ENCODE peak calls at places on chromosome 20, in eight cellular contexts. One of them, this sample, is unnamed.

GRCh38 chr20:49345538-49345937 is 67.7 kb upstream of the ZNFX1 start:
- DNase-seq in psoas muscle: peak
- DNase-seq in nephron progenitor cell: no peak
- DNase-seq in neural progenitor cell: no peak
- DNase-seq in body of pancreas: no peak
- DNase-seq in H9: no peak
- DNase-seq in cardiac fibroblast: peak
- DNase-seq in Peyer's patch: no peak
- DNase-seq in this sample: no peak

GRCh38 chr20:48769111-48769879 is 58.5 kb downstream of the PREX1 start:
- DNase-seq in cardiac fibroblast: peak
- DNase-seq in neural progenitor cell: no peak
- DNase-seq in nephron progenitor cell: no peak
- DNase-seq in psoas muscle: no peak
- DNase-seq in H9: no peak
- DNase-seq in body of pancreas: no peak
- DNase-seq in Peyer's patch: no peak
- DNase-seq in this sample: no peak

GRCh38 chr20:31790401-31790800 is 28.8 kb upstream of the MYLK2 start:
- DNase-seq in Peyer's patch: no peak
- DNase-seq in H9: no peak
- DNase-seq in body of pancreas: no peak
- DNase-seq in nephron progenitor cell: no peak
- DNase-seq in psoas muscle: no peak
- DNase-seq in cardiac fibroblast: no peak
- DNase-seq in neural progenitor cell: no peak
- DNase-seq in this sample: no peak

GRCh38 chr20:5863040-5863811 is 87.1 kb downstream of the TRMT6 start:
- DNase-seq in nephron progenitor cell: no peak
- DNase-seq in H9: no peak
- DNase-seq in psoas muscle: peak
- DNase-seq in cardiac fibroblast: peak
- DNase-seq in body of pancreas: peak
- DNase-seq in neural progenitor cell: no peak
- DNase-seq in Peyer's patch: no peak
- DNase-seq in this sample: peak

GRCh38 chr20:430091-430999 is 22.2 kb downstream of the RBCK1 start:
- DNase-seq in Peyer's patch: no peak
- DNase-seq in nephron progenitor cell: no peak
- DNase-seq in H9: no peak
- DNase-seq in psoas muscle: no peak
- DNase-seq in neural progenitor cell: no peak
- DNase-seq in cardiac fibroblast: no peak
- DNase-seq in body of pancreas: no peak
- DNase-seq in this sample: no peak

GRCh38 chr20:48750941-48751620 is 76.7 kb downstream of the PREX1 start:
- DNase-seq in Peyer's patch: peak
- DNase-seq in cardiac fibroblast: peak
- DNase-seq in psoas muscle: peak
- DNase-seq in nephron progenitor cell: peak
- DNase-seq in neural progenitor cell: peak
- DNase-seq in body of pancreas: peak
- DNase-seq in H9: peak
- DNase-seq in this sample: peak

GRCh38 chr20:20203784-20204183 is 151.5 kb downstream of the CFAP61 start:
- DNase-seq in cardiac fibroblast: no peak
- DNase-seq in nephron progenitor cell: no peak
- DNase-seq in psoas muscle: no peak
- DNase-seq in Peyer's patch: no peak
- DNase-seq in H9: no peak
- DNase-seq in neural progenitor cell: no peak
- DNase-seq in body of pancreas: no peak
- DNase-seq in this sample: no peak

GRCh38 chr20:43840382-43841070 is 74.1 kb upstream of the TOX2 start:
- DNase-seq in body of pancreas: no peak
- DNase-seq in H9: peak
- DNase-seq in Peyer's patch: peak
- DNase-seq in psoas muscle: no peak
- DNase-seq in neural progenitor cell: peak
- DNase-seq in nephron progenitor cell: no peak
- DNase-seq in cardiac fibroblast: peak
- DNase-seq in this sample: no peak

GRCh38 chr20:49890651-49891361 is 24.5 kb downstream of the SPATA2 start:
- DNase-seq in neural progenitor cell: peak
- DNase-seq in nephron progenitor cell: no peak
- DNase-seq in cardiac fibroblast: no peak
- DNase-seq in psoas muscle: no peak
- DNase-seq in H9: peak
- DNase-seq in body of pancreas: no peak
- DNase-seq in Peyer's patch: no peak
- DNase-seq in this sample: no peak

GRCh38 chr20:33261465-33261864 is 21.5 kb upstream of the BPIFB1 start:
- DNase-seq in Peyer's patch: no peak
- DNase-seq in H9: no peak
- DNase-seq in nephron progenitor cell: no peak
- DNase-seq in cardiac fibroblast: no peak
- DNase-seq in neural progenitor cell: no peak
- DNase-seq in body of pancreas: no peak
- DNase-seq in psoas muscle: no peak
- DNase-seq in this sample: no peak

GRCh38 chr20:29689411-29690225 is 1567.8 kb upstream of the DEFB115 start:
- DNase-seq in body of pancreas: no peak
- DNase-seq in neural progenitor cell: no peak
- DNase-seq in cardiac fibroblast: no peak
- DNase-seq in H9: no peak
- DNase-seq in nephron progenitor cell: no peak
- DNase-seq in Peyer's patch: no peak
- DNase-seq in psoas muscle: peak
- DNase-seq in this sample: peak

GRCh38 chr20:44615876-44616603 is 33.7 kb downstream of the PKIG start:
- DNase-seq in neural progenitor cell: no peak
- DNase-seq in nephron progenitor cell: no peak
- DNase-seq in Peyer's patch: no peak
- DNase-seq in H9: no peak
- DNase-seq in cardiac fibroblast: no peak
- DNase-seq in psoas muscle: peak
- DNase-seq in body of pancreas: no peak
- DNase-seq in this sample: no peak

GRCh38 chr20:48159156-48159971 is 374.1 kb upstream of the SULF2 start:
- DNase-seq in psoas muscle: no peak
- DNase-seq in nephron progenitor cell: no peak
- DNase-seq in neural progenitor cell: no peak
- DNase-seq in cardiac fibroblast: no peak
- DNase-seq in Peyer's patch: no peak
- DNase-seq in H9: no peak
- DNase-seq in body of pancreas: peak
- DNase-seq in this sample: no peak

GRCh38 chr20:60584221-60584620 is 626.0 kb downstream of the CDH26 start:
- DNase-seq in nephron progenitor cell: no peak
- DNase-seq in cardiac fibroblast: no peak
- DNase-seq in body of pancreas: no peak
- DNase-seq in neural progenitor cell: no peak
- DNase-seq in H9: no peak
- DNase-seq in psoas muscle: no peak
- DNase-seq in Peyer's patch: no peak
- DNase-seq in this sample: no peak

GRCh38 chr20:44407402-44408184 is 52.1 kb downstream of the HNF4A start:
- DNase-seq in body of pancreas: no peak
- DNase-seq in cardiac fibroblast: peak
- DNase-seq in psoas muscle: no peak
- DNase-seq in nephron progenitor cell: no peak
- DNase-seq in Peyer's patch: no peak
- DNase-seq in H9: no peak
- DNase-seq in neural progenitor cell: no peak
- DNase-seq in this sample: no peak

GRCh38 chr20:37081717-37082289 is 14.0 kb downstream of the RBL1 start:
- DNase-seq in neural progenitor cell: peak
- DNase-seq in nephron progenitor cell: no peak
- DNase-seq in H9: no peak
- DNase-seq in psoas muscle: no peak
- DNase-seq in body of pancreas: no peak
- DNase-seq in cardiac fibroblast: peak
- DNase-seq in Peyer's patch: peak
- DNase-seq in this sample: no peak
- TF ChIP-seq CTCF in neural progenitor cell: peak
- TF ChIP-seq CTCF in nephron progenitor cell: peak
- TF ChIP-seq CTCF in H9: peak
- TF ChIP-seq CTCF in psoas muscle: no peak
- TF ChIP-seq CTCF in body of pancreas: no peak
- TF ChIP-seq CTCF in cardiac fibroblast: peak
- TF ChIP-seq CTCF in Peyer's patch: peak
- TF ChIP-seq CTCF in this sample: peak

DNA sequence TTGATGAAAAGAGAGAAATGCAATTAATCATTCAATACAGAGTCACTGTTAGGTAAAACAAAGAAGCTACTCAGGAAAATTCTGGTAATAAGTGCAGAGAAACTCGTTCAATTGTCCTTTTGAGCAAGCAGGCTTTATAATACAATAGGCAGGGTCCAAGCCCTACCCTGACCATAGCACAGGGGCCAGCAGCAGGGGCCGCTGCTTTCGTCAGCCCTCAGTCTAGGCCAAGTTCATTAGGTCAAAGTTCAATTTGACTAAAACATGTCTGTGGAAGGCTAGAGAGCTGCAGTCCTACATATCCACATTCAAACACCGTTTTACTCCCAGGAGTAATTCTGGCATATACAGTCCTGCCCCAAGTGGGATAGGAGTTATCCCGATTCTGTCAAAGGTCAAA is 94.6 kb downstream of the BCAS1 start:
- DNase-seq in psoas muscle: no peak
- DNase-seq in cardiac fibroblast: no peak
- DNase-seq in body of pancreas: no peak
- DNase-seq in neural progenitor cell: no peak
- DNase-seq in nephron progenitor cell: no peak
- DNase-seq in H9: no peak
- DNase-seq in Peyer's patch: no peak
- DNase-seq in this sample: no peak
- TF ChIP-seq CTCF in psoas muscle: no peak
- TF ChIP-seq CTCF in cardiac fibroblast: no peak
- TF ChIP-seq CTCF in body of pancreas: no peak
- TF ChIP-seq CTCF in neural progenitor cell: no peak
- TF ChIP-seq CTCF in nephron progenitor cell: no peak
- TF ChIP-seq CTCF in H9: no peak
- TF ChIP-seq CTCF in Peyer's patch: no peak
- TF ChIP-seq CTCF in this sample: no peak

GRCh38 chr20:62210496-62210855 is 9.6 kb downstream of the HRH3 start:
- DNase-seq in H9: no peak
- DNase-seq in nephron progenitor cell: no peak
- DNase-seq in neural progenitor cell: no peak
- DNase-seq in psoas muscle: no peak
- DNase-seq in cardiac fibroblast: no peak
- DNase-seq in body of pancreas: no peak
- DNase-seq in Peyer's patch: no peak
- DNase-seq in this sample: peak

GRCh38 chr20:62211216-62211615 is 8.9 kb downstream of the HRH3 start:
- DNase-seq in Peyer's patch: no peak
- DNase-seq in H9: no peak
- DNase-seq in nephron progenitor cell: no peak
- DNase-seq in psoas muscle: no peak
- DNase-seq in body of pancreas: no peak
- DNase-seq in neural progenitor cell: no peak
- DNase-seq in cardiac fibroblast: no peak
- DNase-seq in this sample: no peak

GRCh38 chr20:62208061-62208804 is 11.8 kb downstream of the HRH3 start:
- DNase-seq in body of pancreas: no peak
- DNase-seq in cardiac fibroblast: no peak
- DNase-seq in nephron progenitor cell: no peak
- DNase-seq in Peyer's patch: no peak
- DNase-seq in psoas muscle: no peak
- DNase-seq in neural progenitor cell: no peak
- DNase-seq in H9: no peak
- DNase-seq in this sample: peak

GRCh38 chr20:62209850-62210495 is 10.1 kb downstream of the HRH3 start:
- DNase-seq in Peyer's patch: no peak
- DNase-seq in body of pancreas: no peak
- DNase-seq in psoas muscle: no peak
- DNase-seq in nephron progenitor cell: no peak
- DNase-seq in cardiac fibroblast: no peak
- DNase-seq in H9: no peak
- DNase-seq in neural progenitor cell: no peak
- DNase-seq in this sample: no peak

GRCh38 chr20:62208805-62209755 is 11.0 kb downstream of the HRH3 start:
- DNase-seq in body of pancreas: peak
- DNase-seq in psoas muscle: peak
- DNase-seq in H9: peak
- DNase-seq in Peyer's patch: no peak
- DNase-seq in cardiac fibroblast: peak
- DNase-seq in neural progenitor cell: peak
- DNase-seq in nephron progenitor cell: peak
- DNase-seq in this sample: peak
- TF ChIP-seq CTCF in body of pancreas: peak
- TF ChIP-seq CTCF in psoas muscle: peak
- TF ChIP-seq CTCF in H9: peak
- TF ChIP-seq CTCF in Peyer's patch: no peak
- TF ChIP-seq CTCF in cardiac fibroblast: no peak
- TF ChIP-seq CTCF in neural progenitor cell: peak
- TF ChIP-seq CTCF in nephron progenitor cell: no peak
- TF ChIP-seq CTCF in this sample: no peak

GRCh38 chr20:13024581-13024980 is 15.8 kb downstream of the SPTLC3 start:
- DNase-seq in cardiac fibroblast: peak
- DNase-seq in nephron progenitor cell: no peak
- DNase-seq in H9: no peak
- DNase-seq in Peyer's patch: no peak
- DNase-seq in psoas muscle: no peak
- DNase-seq in body of pancreas: no peak
- DNase-seq in neural progenitor cell: no peak
- DNase-seq in this sample: no peak

GRCh38 chr20:13028673-13029072 is 19.9 kb downstream of the SPTLC3 start:
- DNase-seq in neural progenitor cell: no peak
- DNase-seq in nephron progenitor cell: no peak
- DNase-seq in cardiac fibroblast: no peak
- DNase-seq in psoas muscle: no peak
- DNase-seq in Peyer's patch: no peak
- DNase-seq in body of pancreas: no peak
- DNase-seq in H9: no peak
- DNase-seq in this sample: no peak

GRCh38 chr20:13025181-13025580 is 16.4 kb downstream of the SPTLC3 start:
- DNase-seq in H9: no peak
- DNase-seq in neural progenitor cell: no peak
- DNase-seq in Peyer's patch: no peak
- DNase-seq in cardiac fibroblast: no peak
- DNase-seq in psoas muscle: no peak
- DNase-seq in body of pancreas: no peak
- DNase-seq in nephron progenitor cell: no peak
- DNase-seq in this sample: no peak

GRCh38 chr20:13029687-13030510 is 21.1 kb downstream of the SPTLC3 start:
- DNase-seq in nephron progenitor cell: no peak
- DNase-seq in psoas muscle: no peak
- DNase-seq in neural progenitor cell: no peak
- DNase-seq in body of pancreas: peak
- DNase-seq in Peyer's patch: no peak
- DNase-seq in cardiac fibroblast: peak
- DNase-seq in H9: peak
- DNase-seq in this sample: no peak

DNA sequence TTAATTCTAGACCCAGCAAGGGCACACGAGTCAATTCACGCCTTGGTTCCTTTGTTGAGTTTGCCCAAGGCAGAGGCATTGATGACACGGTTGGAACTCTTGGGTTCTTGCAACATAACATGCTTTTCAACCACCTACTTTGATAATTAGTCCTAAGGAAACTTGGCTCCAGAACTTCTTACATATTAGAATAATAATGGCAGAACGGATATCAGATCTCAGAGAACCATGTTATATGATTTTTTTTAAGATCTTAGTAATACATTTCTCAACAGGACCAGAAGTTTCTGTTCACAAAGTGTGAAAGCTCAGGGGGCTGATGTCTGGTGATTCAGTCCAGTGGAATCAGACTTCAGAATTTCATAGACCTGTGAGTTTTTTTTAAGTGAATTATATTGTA is 19.2 kb downstream of the SPTLC3 start:
- DNase-seq in neural progenitor cell: no peak
- DNase-seq in cardiac fibroblast: peak
- DNase-seq in nephron progenitor cell: no peak
- DNase-seq in psoas muscle: no peak
- DNase-seq in H9: no peak
- DNase-seq in Peyer's patch: no peak
- DNase-seq in body of pancreas: no peak
- DNase-seq in this sample: no peak
- TF ChIP-seq CTCF in neural progenitor cell: no peak
- TF ChIP-seq CTCF in cardiac fibroblast: no peak
- TF ChIP-seq CTCF in nephron progenitor cell: no peak
- TF ChIP-seq CTCF in psoas muscle: no peak
- TF ChIP-seq CTCF in H9: no peak
- TF ChIP-seq CTCF in Peyer's patch: no peak
- TF ChIP-seq CTCF in body of pancreas: no peak
- TF ChIP-seq CTCF in this sample: no peak

This sample was measured in heart right ventricle.